ENCODE peak calls at places on chromosomes 7 and 10, in nine cellular contexts. One of them, this sample, is unnamed.
A peak's percentile ranks its signal among the peaks of the same experiment; 100 is the strongest.

GRCh38 chr7:44244282-44244681 is 43.5 kb downstream of the YKT6 start:
- DNase-seq in endothelial cell of umbilical vein: peak; percentile 16
- DNase-seq in prostate gland: no peak
- DNase-seq in mucosa of descending colon: no peak
- DNase-seq in psoas muscle: no peak
- DNase-seq in astrocyte: no peak
- DNase-seq in HCT116: no peak
- DNase-seq in GM12878: no peak
- DNase-seq in K562: peak; percentile 59
- DNase-seq in this sample: no peak

GRCh38 chr7:135291809-135292253 is 58.2 kb downstream of the STRA8 start:
- DNase-seq in endothelial cell of umbilical vein: peak; percentile 97
- DNase-seq in psoas muscle: no peak
- DNase-seq in HCT116: no peak
- DNase-seq in K562: no peak
- DNase-seq in mucosa of descending colon: no peak
- DNase-seq in prostate gland: no peak
- DNase-seq in astrocyte: peak; percentile 86
- DNase-seq in GM12878: no peak
- DNase-seq in this sample: no peak

GRCh38 chr10:11298116-11298515 is 280.4 kb downstream of the CELF2 start:
- DNase-seq in prostate gland: no peak
- DNase-seq in astrocyte: no peak
- DNase-seq in HCT116: no peak
- DNase-seq in GM12878: no peak
- DNase-seq in K562: no peak
- DNase-seq in mucosa of descending colon: no peak
- DNase-seq in psoas muscle: no peak
- DNase-seq in endothelial cell of umbilical vein: no peak
- DNase-seq in this sample: no peak

GRCh38 chr7:157987906-157988305 is 599.7 kb downstream of the PTPRN2 start:
- DNase-seq in HCT116: no peak
- DNase-seq in mucosa of descending colon: no peak
- DNase-seq in endothelial cell of umbilical vein: no peak
- DNase-seq in K562: no peak
- DNase-seq in GM12878: no peak
- DNase-seq in psoas muscle: no peak
- DNase-seq in astrocyte: no peak
- DNase-seq in prostate gland: no peak
- DNase-seq in this sample: no peak

GRCh38 chr7:47314728-47315601 is 266.9 kb downstream of the TNS3 start:
- DNase-seq in GM12878: no peak
- DNase-seq in endothelial cell of umbilical vein: peak; percentile 18
- DNase-seq in astrocyte: peak; percentile 89
- DNase-seq in K562: no peak
- DNase-seq in HCT116: no peak
- DNase-seq in prostate gland: no peak
- DNase-seq in psoas muscle: peak; percentile 75
- DNase-seq in mucosa of descending colon: no peak
- DNase-seq in this sample: no peak

GRCh38 chr7:135844903-135845302 is 96.3 kb upstream of the FAM180A start:
- DNase-seq in K562: no peak
- DNase-seq in HCT116: no peak
- DNase-seq in endothelial cell of umbilical vein: no peak
- DNase-seq in prostate gland: no peak
- DNase-seq in astrocyte: no peak
- DNase-seq in mucosa of descending colon: no peak
- DNase-seq in psoas muscle: no peak
- DNase-seq in GM12878: no peak
- DNase-seq in this sample: no peak

GRCh38 chr7:94888542-94888941 is 18.9 kb upstream of the PPP1R9A start:
- DNase-seq in HCT116: peak; percentile 34
- DNase-seq in GM12878: no peak
- DNase-seq in K562: no peak
- DNase-seq in astrocyte: no peak
- DNase-seq in psoas muscle: no peak
- DNase-seq in prostate gland: peak; percentile 40
- DNase-seq in endothelial cell of umbilical vein: peak; percentile 85
- DNase-seq in mucosa of descending colon: peak; percentile 55
- DNase-seq in this sample: no peak

GRCh38 chr10:122126763-122127659 is 138.0 kb downstream of the TACC2 start:
- DNase-seq in astrocyte: peak; percentile 96
- DNase-seq in endothelial cell of umbilical vein: peak; percentile 92
- DNase-seq in GM12878: no peak
- DNase-seq in K562: no peak
- DNase-seq in psoas muscle: no peak
- DNase-seq in prostate gland: peak; percentile 55
- DNase-seq in HCT116: peak; percentile 58
- DNase-seq in mucosa of descending colon: no peak
- DNase-seq in this sample: peak; percentile 35

GRCh38 chr7:82156168-82156567 is 287.4 kb downstream of the CACNA2D1 start:
- DNase-seq in endothelial cell of umbilical vein: no peak
- DNase-seq in GM12878: no peak
- DNase-seq in mucosa of descending colon: no peak
- DNase-seq in astrocyte: no peak
- DNase-seq in psoas muscle: no peak
- DNase-seq in K562: no peak
- DNase-seq in HCT116: no peak
- DNase-seq in prostate gland: no peak
- DNase-seq in this sample: no peak

GRCh38 chr7:130673066-130673465 is 4.5 kb upstream of the COPG2 start:
- DNase-seq in psoas muscle: no peak
- DNase-seq in K562: no peak
- DNase-seq in prostate gland: no peak
- DNase-seq in HCT116: no peak
- DNase-seq in astrocyte: no peak
- DNase-seq in endothelial cell of umbilical vein: no peak
- DNase-seq in GM12878: no peak
- DNase-seq in mucosa of descending colon: no peak
- DNase-seq in this sample: no peak

GRCh38 chr10:103554488-103555320 is 61.2 kb downstream of the NEURL1 start:
- DNase-seq in psoas muscle: peak; percentile 88
- DNase-seq in HCT116: no peak
- DNase-seq in mucosa of descending colon: peak; percentile 65
- DNase-seq in GM12878: no peak
- DNase-seq in K562: peak; percentile 60
- DNase-seq in astrocyte: peak; percentile 55
- DNase-seq in prostate gland: peak; percentile 39
- DNase-seq in endothelial cell of umbilical vein: peak; percentile 20
- DNase-seq in this sample: peak; percentile 80

GRCh38 chr7:50953820-50954219 is 171.1 kb upstream of the GRB10 start:
- DNase-seq in endothelial cell of umbilical vein: peak; percentile 81
- DNase-seq in psoas muscle: no peak
- DNase-seq in prostate gland: no peak
- DNase-seq in GM12878: no peak
- DNase-seq in K562: no peak
- DNase-seq in astrocyte: peak; percentile 73
- DNase-seq in HCT116: no peak
- DNase-seq in mucosa of descending colon: no peak
- DNase-seq in this sample: no peak

GRCh38 chr7:140023728-140024127 is 39.0 kb downstream of the PARP12 start:
- DNase-seq in astrocyte: no peak
- DNase-seq in GM12878: no peak
- DNase-seq in HCT116: no peak
- DNase-seq in prostate gland: no peak
- DNase-seq in K562: no peak
- DNase-seq in mucosa of descending colon: no peak
- DNase-seq in psoas muscle: no peak
- DNase-seq in endothelial cell of umbilical vein: no peak
- DNase-seq in this sample: no peak

GRCh38 chr7:64849250-64849923 is 53.7 kb upstream of the ZNF273 start:
- DNase-seq in K562: peak; percentile 85
- DNase-seq in psoas muscle: peak; percentile 70
- DNase-seq in GM12878: no peak
- DNase-seq in astrocyte: peak; percentile 6
- DNase-seq in HCT116: no peak
- DNase-seq in prostate gland: no peak
- DNase-seq in endothelial cell of umbilical vein: no peak
- DNase-seq in mucosa of descending colon: no peak
- DNase-seq in this sample: peak; percentile 6

GRCh38 chr10:71629131-71629530 is 90.4 kb downstream of the C10orf105 start:
- DNase-seq in psoas muscle: no peak
- DNase-seq in prostate gland: no peak
- DNase-seq in astrocyte: no peak
- DNase-seq in GM12878: no peak
- DNase-seq in HCT116: no peak
- DNase-seq in mucosa of descending colon: no peak
- DNase-seq in endothelial cell of umbilical vein: no peak
- DNase-seq in K562: no peak
- DNase-seq in this sample: no peak

GRCh38 chr7:101112233-101112632 is 14.7 kb upstream of the SERPINE1 start:
- DNase-seq in HCT116: no peak
- DNase-seq in GM12878: no peak
- DNase-seq in astrocyte: peak; percentile 54
- DNase-seq in endothelial cell of umbilical vein: peak; percentile 100
- DNase-seq in psoas muscle: peak; percentile 82
- DNase-seq in K562: no peak
- DNase-seq in prostate gland: no peak
- DNase-seq in mucosa of descending colon: no peak
- DNase-seq in this sample: no peak

GRCh38 chr7:8443871-8444756 is 10.7 kb downstream of the NXPH1 start:
- DNase-seq in endothelial cell of umbilical vein: no peak
- DNase-seq in GM12878: no peak
- DNase-seq in HCT116: no peak
- DNase-seq in K562: no peak
- DNase-seq in astrocyte: no peak
- DNase-seq in mucosa of descending colon: peak; percentile 3
- DNase-seq in prostate gland: no peak
- DNase-seq in psoas muscle: no peak
- DNase-seq in this sample: no peak

GRCh38 chr7:117402109-117402508 is 25.2 kb downstream of the ASZ1 start:
- DNase-seq in mucosa of descending colon: no peak
- DNase-seq in psoas muscle: no peak
- DNase-seq in K562: no peak
- DNase-seq in astrocyte: peak; percentile 44
- DNase-seq in GM12878: no peak
- DNase-seq in HCT116: no peak
- DNase-seq in prostate gland: no peak
- DNase-seq in endothelial cell of umbilical vein: no peak
- DNase-seq in this sample: no peak

GRCh38 chr7:115618676-115619075 is 411.9 kb downstream of the TFEC start:
- DNase-seq in psoas muscle: no peak
- DNase-seq in HCT116: no peak
- DNase-seq in GM12878: no peak
- DNase-seq in K562: no peak
- DNase-seq in astrocyte: peak; percentile 85
- DNase-seq in endothelial cell of umbilical vein: peak; percentile 66
- DNase-seq in prostate gland: no peak
- DNase-seq in mucosa of descending colon: no peak
- DNase-seq in this sample: no peak

GRCh38 chr7:28956608-28957063 is 1.5 kb downstream of the TRIL start:
- DNase-seq in GM12878: no peak
- DNase-seq in HCT116: no peak
- DNase-seq in astrocyte: peak; percentile 34
- DNase-seq in psoas muscle: peak; percentile 79
- DNase-seq in prostate gland: peak; percentile 68
- DNase-seq in endothelial cell of umbilical vein: peak; percentile 61
- DNase-seq in K562: no peak
- DNase-seq in mucosa of descending colon: peak; percentile 76
- DNase-seq in this sample: peak; percentile 22

DNA sequence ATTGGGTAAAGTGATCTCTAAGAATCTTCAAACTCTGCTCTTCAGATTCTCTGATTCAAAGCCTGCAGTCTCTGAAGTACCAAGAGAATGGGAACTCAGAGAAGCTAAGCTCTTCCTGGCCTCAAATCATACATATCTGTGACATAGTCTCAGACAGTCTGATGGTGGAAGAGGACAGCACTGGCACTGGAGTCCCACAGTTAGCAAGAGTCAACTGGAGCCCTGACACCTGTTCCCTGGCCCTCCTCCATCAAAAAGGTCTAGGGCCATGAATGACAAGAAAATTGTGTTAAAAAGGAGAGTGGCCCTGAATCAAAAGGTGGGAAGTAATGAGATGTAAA is 37.7 kb downstream of the PRSS2 start:
- DNase-seq in GM12878: no peak
- DNase-seq in prostate gland: no peak
- DNase-seq in mucosa of descending colon: no peak
- DNase-seq in astrocyte: no peak
- DNase-seq in HCT116: no peak
- DNase-seq in endothelial cell of umbilical vein: no peak
- DNase-seq in psoas muscle: no peak
- DNase-seq in K562: peak; percentile 24
- DNase-seq in this sample: no peak
- H3K4me1 ChIP-seq in GM12878: peaks cover 57% of the 10 kb centered on the region
- H3K4me1 ChIP-seq in prostate gland: no peaks in the 10 kb centered on the region
- H3K4me1 ChIP-seq in mucosa of descending colon: no peaks in the 10 kb centered on the region
- H3K4me1 ChIP-seq in astrocyte: peaks cover 57% of the 10 kb centered on the region
- H3K4me1 ChIP-seq in HCT116: no peaks in the 10 kb centered on the region
- H3K4me1 ChIP-seq in endothelial cell of umbilical vein: peaks cover 64% of the 10 kb centered on the region
- H3K4me1 ChIP-seq in psoas muscle: no peaks in the 10 kb centered on the region
- H3K4me1 ChIP-seq in K562: peaks cover 60% of the 10 kb centered on the region
- H3K4me1 ChIP-seq in this sample: no peaks in the 10 kb centered on the region

DNA sequence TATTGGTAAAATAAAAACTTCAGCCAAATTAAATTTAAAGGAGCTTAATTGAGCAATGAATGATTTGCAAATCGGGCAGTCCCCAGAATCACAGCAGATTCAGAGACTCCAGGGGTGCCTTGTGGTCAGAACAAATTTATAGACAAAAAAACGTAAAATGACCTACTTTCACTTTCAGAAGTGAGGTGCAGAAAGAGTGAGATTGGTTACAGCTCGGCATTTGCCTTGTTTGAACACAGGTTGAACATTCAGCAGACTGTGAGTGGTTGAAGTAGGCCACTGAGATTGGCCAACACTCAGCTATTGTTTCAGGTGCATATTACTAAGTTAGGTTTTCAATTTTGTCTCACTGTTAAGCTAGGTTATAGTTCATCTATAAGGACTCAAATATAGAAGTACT is 153.4 kb downstream of the BICC1 start:
- DNase-seq in endothelial cell of umbilical vein: no peak
- DNase-seq in mucosa of descending colon: peak; percentile 30
- DNase-seq in K562: no peak
- DNase-seq in prostate gland: peak; percentile 22
- DNase-seq in GM12878: no peak
- DNase-seq in astrocyte: peak; percentile 41
- DNase-seq in HCT116: no peak
- DNase-seq in psoas muscle: no peak
- DNase-seq in this sample: no peak
- H3K4me3 ChIP-seq in endothelial cell of umbilical vein: no peak overlapping the region
- H3K4me3 ChIP-seq in mucosa of descending colon: no peak overlapping the region
- H3K4me3 ChIP-seq in K562: no peak overlapping the region
- H3K4me3 ChIP-seq in prostate gland: peak overlapping the region; percentile 20
- H3K4me3 ChIP-seq in GM12878: no peak overlapping the region
- H3K4me3 ChIP-seq in astrocyte: peak overlapping the region; percentile 10
- H3K4me3 ChIP-seq in HCT116: no peak overlapping the region
- H3K4me3 ChIP-seq in psoas muscle: peak overlapping the region; percentile 51
- H3K4me3 ChIP-seq in this sample: no peak overlapping the region

GRCh38 chr10:5545011-5545410 is 20.2 kb downstream of the CALML3 start:
- DNase-seq in HCT116: no peak
- DNase-seq in endothelial cell of umbilical vein: no peak
- DNase-seq in mucosa of descending colon: no peak
- DNase-seq in GM12878: no peak
- DNase-seq in psoas muscle: no peak
- DNase-seq in astrocyte: no peak
- DNase-seq in prostate gland: no peak
- DNase-seq in K562: no peak
- DNase-seq in this sample: no peak
- H3K4me1 ChIP-seq in HCT116: peaks cover 41% of the 10 kb centered on the region
- H3K4me1 ChIP-seq in endothelial cell of umbilical vein: peaks cover 42% of the 10 kb centered on the region
- H3K4me1 ChIP-seq in mucosa of descending colon: peaks cover 61% of the 10 kb centered on the region
- H3K4me1 ChIP-seq in GM12878: no peaks in the 10 kb centered on the region
- H3K4me1 ChIP-seq in psoas muscle: peaks cover 4% of the 10 kb centered on the region
- H3K4me1 ChIP-seq in astrocyte: peaks cover 49% of the 10 kb centered on the region
- H3K4me1 ChIP-seq in prostate gland: peaks cover 41% of the 10 kb centered on the region
- H3K4me1 ChIP-seq in K562: peaks cover 61% of the 10 kb centered on the region
- H3K4me1 ChIP-seq in this sample: no peaks in the 10 kb centered on the region

GRCh38 chr10:79223346-79224048 is 123.8 kb upstream of the PPIF start:
- DNase-seq in astrocyte: peak; percentile 80
- DNase-seq in HCT116: no peak
- DNase-seq in prostate gland: no peak
- DNase-seq in K562: no peak
- DNase-seq in psoas muscle: peak; percentile 80
- DNase-seq in mucosa of descending colon: no peak
- DNase-seq in GM12878: no peak
- DNase-seq in endothelial cell of umbilical vein: peak; percentile 88
- DNase-seq in this sample: no peak
- H3K4me3 ChIP-seq in astrocyte: no peak overlapping the region
- H3K4me3 ChIP-seq in HCT116: no peak overlapping the region
- H3K4me3 ChIP-seq in prostate gland: no peak overlapping the region
- H3K4me3 ChIP-seq in K562: no peak overlapping the region
- H3K4me3 ChIP-seq in psoas muscle: no peak overlapping the region
- H3K4me3 ChIP-seq in mucosa of descending colon: no peak overlapping the region
- H3K4me3 ChIP-seq in GM12878: no peak overlapping the region
- H3K4me3 ChIP-seq in endothelial cell of umbilical vein: no peak overlapping the region
- H3K4me3 ChIP-seq in this sample: no peak overlapping the region